ENCODE peak calls at places on chromosomes 12 and 14, in four cellular contexts. L is psoas muscle, N is lower lobe of right lung, S is cardiac fibroblast. Z is an unnamed sample.

GRCh38 chr12:67650127-67650495 is 1.6 kb downstream of the DYRK2 start:
- DNase-seq in N (no peak), S (no peak), L (no peak), Z (no peak)

GRCh38 chr14:24232645-24233537 is at the start of gene GMPR2:
- DNase-seq in N (no peak), S (no peak), L (peak), Z (no peak)

GRCh38 chr14:58488550-58488949 is 61.0 kb downstream of the KIAA0586 start:
- DNase-seq in N (no peak), S (peak), L (no peak), Z (peak)

GRCh38 chr14:96588410-96589249 is 86.4 kb downstream of the PAPOLA start:
- DNase-seq in L (no peak), N (no peak), S (no peak), Z (no peak)

GRCh38 chr12:122841544-122842321 is 6.5 kb downstream of the HIP1R start:
- DNase-seq in N (peak), S (peak), L (peak), Z (no peak)

GRCh38 chr12:132686831-132687210 is 321 bp downstream of the POLE start:
- DNase-seq in N (peak), S (no peak), L (no peak), Z (no peak)

GRCh38 chr12:2353281-2353680 is 300.5 kb downstream of the CACNA1C start:
- DNase-seq in L (no peak), N (no peak), S (no peak), Z (no peak)

GRCh38 chr12:105278043-105278697 is 42.2 kb upstream of the APPL2 start:
- DNase-seq in N (no peak), L (no peak), S (peak), Z (no peak)

GRCh38 chr12:57182918-57183575 is 33.5 kb upstream of the NXPH4 start:
- DNase-seq in N (peak), L (peak), S (peak), Z (peak)

GRCh38 chr14:88384653-88385205 is 728 bp upstream of the SPATA7 start:
- DNase-seq in N (no peak), S (peak), L (no peak), Z (no peak)

GRCh38 chr14:88385212-88386101 is at the start of gene SPATA7:
- DNase-seq in L (peak), S (peak), N (peak), Z (peak)

GRCh38 chr14:88386395-88386794 is 938 bp downstream of the SPATA7 start:
- DNase-seq in N (no peak), L (no peak), S (peak), Z (no peak)

GRCh38 chr14:88379706-88380343 is 5.6 kb upstream of the SPATA7 start:
- DNase-seq in S (no peak), N (no peak), L (no peak), Z (no peak)

GRCh38 chr14:88380405-88380804 is 5.1 kb upstream of the SPATA7 start:
- DNase-seq in S (peak), N (no peak), L (no peak), Z (no peak)
- TF ChIP-seq CTCF in S (peak), N (no peak), L (no peak), Z (peak)

DNA sequence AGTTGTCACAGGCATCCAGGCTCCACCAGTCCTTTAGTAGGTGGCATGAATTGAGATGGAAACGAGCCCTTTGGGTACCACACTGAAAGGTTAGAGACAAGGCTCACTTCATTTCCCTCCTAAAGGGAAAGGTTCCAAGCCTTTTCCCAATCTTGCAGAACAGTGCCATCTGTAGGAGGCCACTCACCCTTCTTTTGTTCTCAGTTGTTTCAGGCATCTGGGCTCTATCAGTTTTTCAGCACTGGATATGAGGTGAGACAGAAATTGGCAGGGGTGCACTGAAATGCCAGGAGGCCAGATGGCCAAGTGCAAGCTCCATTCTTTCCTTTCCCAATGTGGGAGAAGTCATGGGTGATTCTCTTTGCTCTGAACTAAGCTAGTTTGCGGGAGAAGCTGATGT is 15.2 kb downstream of the FBXO33 start:
- DNase-seq in N (no peak), L (no peak), S (peak), Z (no peak)
- TF ChIP-seq CTCF in N (no peak), L (no peak), S (peak), Z (peak)

GRCh38 chr12:65653321-65653720 is 171.0 kb upstream of the HMGA2 start:
- DNase-seq in L (no peak), S (no peak), N (no peak), Z (no peak)

GRCh38 chr12:65656156-65656885 is 168.0 kb upstream of the HMGA2 start:
- DNase-seq in N (no peak), L (no peak), S (no peak), Z (no peak)

GRCh38 chr12:65656904-65657351 is 167.4 kb upstream of the HMGA2 start:
- DNase-seq in L (no peak), N (no peak), S (peak), Z (peak)

GRCh38 chr12:65655074-65655493 is 169.2 kb upstream of the HMGA2 start:
- DNase-seq in L (no peak), S (peak), N (no peak), Z (no peak)

GRCh38 chr12:65654230-65654629 is 170.1 kb upstream of the HMGA2 start:
- DNase-seq in S (no peak), L (no peak), N (no peak), Z (no peak)
- TF ChIP-seq CTCF in S (no peak), L (no peak), N (no peak), Z (no peak)

GRCh38 chr14:21498540-21499526 is 12.3 kb downstream of the METTL3 start:
- DNase-seq in L (no peak), N (no peak), S (peak), Z (peak)
- TF ChIP-seq CTCF in L (peak), N (peak), S (peak), Z (peak)

GRCh38 chr12:40717576-40717975 is 25.3 kb downstream of the CNTN1 start:
- DNase-seq in N (no peak), L (no peak), S (no peak), Z (no peak)

GRCh38 chr12:40718878-40719372 is 26.7 kb downstream of the CNTN1 start:
- DNase-seq in N (no peak), S (no peak), L (no peak), Z (no peak)

GRCh38 chr12:40727774-40728483 is 35.7 kb downstream of the CNTN1 start:
- DNase-seq in L (no peak), S (no peak), N (no peak), Z (no peak)

GRCh38 chr12:40726366-40726765 is 34.1 kb downstream of the CNTN1 start:
- DNase-seq in S (no peak), N (no peak), L (no peak), Z (no peak)

GRCh38 chr12:40723001-40723400 is 30.8 kb downstream of the CNTN1 start:
- DNase-seq in N (no peak), L (no peak), S (no peak), Z (no peak)
- TF ChIP-seq CTCF in N (no peak), L (no peak), S (no peak), Z (no peak)

GRCh38 chr12:54658306-54659264 is 10.4 kb upstream of the DCD start:
- DNase-seq in S (peak), N (peak), L (no peak), Z (peak)
- TF ChIP-seq CTCF in S (peak), N (peak), L (peak), Z (peak)

Z was measured in HFF-Myc.